ENCODE peak calls at places on chromosomes 13 and 19, in nine cellular contexts. One of them, this sample, is unnamed. For H3K9me3, the result is how much of the 10 kb centered on the place peaks cover.

GRCh38 chr19:7679017-7679720 is 1.5 kb upstream of the TRAPPC5 start:
- DNase-seq in ovary: no peak
- DNase-seq in CD8-positive, alpha-beta memory T cell: peak
- DNase-seq in fibroblast of lung: no peak
- DNase-seq in body of pancreas: peak
- DNase-seq in GM23248: no peak
- DNase-seq in psoas muscle: no peak
- DNase-seq in neuronal stem cell: no peak
- DNase-seq in lung: no peak
- DNase-seq in this sample: no peak

GRCh38 chr13:104015646-104016396 is 949.6 kb upstream of the SLC10A2 start:
- DNase-seq in body of pancreas: no peak
- DNase-seq in CD8-positive, alpha-beta memory T cell: no peak
- DNase-seq in GM23248: no peak
- DNase-seq in psoas muscle: no peak
- DNase-seq in ovary: no peak
- DNase-seq in neuronal stem cell: no peak
- DNase-seq in fibroblast of lung: peak
- DNase-seq in lung: no peak
- DNase-seq in this sample: no peak

GRCh38 chr13:40440990-40441820 is 225.2 kb downstream of the FOXO1 start:
- DNase-seq in fibroblast of lung: peak
- DNase-seq in body of pancreas: peak
- DNase-seq in neuronal stem cell: no peak
- DNase-seq in psoas muscle: peak
- DNase-seq in CD8-positive, alpha-beta memory T cell: no peak
- DNase-seq in ovary: peak
- DNase-seq in GM23248: peak
- DNase-seq in lung: peak
- DNase-seq in this sample: peak

GRCh38 chr19:3516675-3517207 is 10.6 kb downstream of the FZR1 start:
- DNase-seq in neuronal stem cell: no peak
- DNase-seq in GM23248: no peak
- DNase-seq in psoas muscle: no peak
- DNase-seq in CD8-positive, alpha-beta memory T cell: peak
- DNase-seq in ovary: no peak
- DNase-seq in body of pancreas: peak
- DNase-seq in lung: no peak
- DNase-seq in fibroblast of lung: no peak
- DNase-seq in this sample: no peak

GRCh38 chr13:34155931-34156607 is 338.1 kb downstream of the RFC3 start:
- DNase-seq in body of pancreas: no peak
- DNase-seq in psoas muscle: no peak
- DNase-seq in GM23248: peak
- DNase-seq in CD8-positive, alpha-beta memory T cell: no peak
- DNase-seq in lung: no peak
- DNase-seq in neuronal stem cell: no peak
- DNase-seq in fibroblast of lung: peak
- DNase-seq in ovary: no peak
- DNase-seq in this sample: no peak

GRCh38 chr19:48461982-48462655 is 6.7 kb downstream of the KCNJ14 start:
- DNase-seq in GM23248: no peak
- DNase-seq in fibroblast of lung: no peak
- DNase-seq in psoas muscle: no peak
- DNase-seq in body of pancreas: no peak
- DNase-seq in lung: no peak
- DNase-seq in neuronal stem cell: no peak
- DNase-seq in ovary: no peak
- DNase-seq in CD8-positive, alpha-beta memory T cell: no peak
- DNase-seq in this sample: peak

GRCh38 chr19:30017172-30017571 is 75.1 kb downstream of the URI1 start:
- DNase-seq in GM23248: no peak
- DNase-seq in body of pancreas: no peak
- DNase-seq in lung: no peak
- DNase-seq in ovary: no peak
- DNase-seq in fibroblast of lung: no peak
- DNase-seq in neuronal stem cell: no peak
- DNase-seq in psoas muscle: no peak
- DNase-seq in CD8-positive, alpha-beta memory T cell: no peak
- DNase-seq in this sample: no peak

GRCh38 chr19:44747739-44748425 is 626 bp upstream of the BCL3 start:
- DNase-seq in neuronal stem cell: no peak
- DNase-seq in fibroblast of lung: peak
- DNase-seq in psoas muscle: peak
- DNase-seq in lung: peak
- DNase-seq in CD8-positive, alpha-beta memory T cell: no peak
- DNase-seq in GM23248: peak
- DNase-seq in ovary: peak
- DNase-seq in body of pancreas: peak
- DNase-seq in this sample: peak

GRCh38 chr19:4639531-4640246 is 373 bp downstream of the TNFAIP8L1 start:
- DNase-seq in body of pancreas: peak
- DNase-seq in GM23248: no peak
- DNase-seq in neuronal stem cell: no peak
- DNase-seq in CD8-positive, alpha-beta memory T cell: no peak
- DNase-seq in fibroblast of lung: no peak
- DNase-seq in psoas muscle: peak
- DNase-seq in lung: no peak
- DNase-seq in ovary: peak
- DNase-seq in this sample: peak

GRCh38 chr19:7846247-7846646 is 16.2 kb downstream of the EVI5L start:
- DNase-seq in neuronal stem cell: no peak
- DNase-seq in ovary: no peak
- DNase-seq in body of pancreas: no peak
- DNase-seq in lung: no peak
- DNase-seq in CD8-positive, alpha-beta memory T cell: no peak
- DNase-seq in GM23248: no peak
- DNase-seq in fibroblast of lung: no peak
- DNase-seq in psoas muscle: no peak
- DNase-seq in this sample: no peak

GRCh38 chr13:108269601-108270328 is at the start of gene TNFSF13B:
- DNase-seq in psoas muscle: peak
- DNase-seq in body of pancreas: peak
- DNase-seq in fibroblast of lung: peak
- DNase-seq in GM23248: peak
- DNase-seq in neuronal stem cell: no peak
- DNase-seq in ovary: peak
- DNase-seq in lung: no peak
- DNase-seq in CD8-positive, alpha-beta memory T cell: peak
- DNase-seq in this sample: peak

GRCh38 chr13:44649118-44649455 is 73.0 kb upstream of the TSC22D1 start:
- DNase-seq in fibroblast of lung: no peak
- DNase-seq in psoas muscle: no peak
- DNase-seq in CD8-positive, alpha-beta memory T cell: no peak
- DNase-seq in neuronal stem cell: no peak
- DNase-seq in lung: no peak
- DNase-seq in body of pancreas: no peak
- DNase-seq in ovary: no peak
- DNase-seq in GM23248: no peak
- DNase-seq in this sample: no peak

GRCh38 chr13:97566907-97567306 is 132.9 kb downstream of the RAP2A start:
- DNase-seq in ovary: no peak
- DNase-seq in lung: no peak
- DNase-seq in body of pancreas: no peak
- DNase-seq in CD8-positive, alpha-beta memory T cell: no peak
- DNase-seq in neuronal stem cell: no peak
- DNase-seq in fibroblast of lung: no peak
- DNase-seq in psoas muscle: no peak
- DNase-seq in GM23248: no peak
- DNase-seq in this sample: no peak

GRCh38 chr19:34962945-34963530 is 991 bp downstream of the ZNF792 start:
- DNase-seq in lung: no peak
- DNase-seq in fibroblast of lung: no peak
- DNase-seq in neuronal stem cell: no peak
- DNase-seq in body of pancreas: no peak
- DNase-seq in GM23248: peak
- DNase-seq in CD8-positive, alpha-beta memory T cell: no peak
- DNase-seq in ovary: no peak
- DNase-seq in psoas muscle: no peak
- DNase-seq in this sample: no peak

GRCh38 chr13:79589605-79590511 is 108.9 kb downstream of the NDFIP2 start:
- DNase-seq in CD8-positive, alpha-beta memory T cell: no peak
- DNase-seq in psoas muscle: no peak
- DNase-seq in lung: no peak
- DNase-seq in GM23248: peak
- DNase-seq in body of pancreas: no peak
- DNase-seq in fibroblast of lung: no peak
- DNase-seq in ovary: no peak
- DNase-seq in neuronal stem cell: no peak
- DNase-seq in this sample: no peak

GRCh38 chr13:23466144-23467002 is 32.9 kb upstream of the SACS start:
- DNase-seq in ovary: peak
- DNase-seq in CD8-positive, alpha-beta memory T cell: peak
- DNase-seq in body of pancreas: peak
- DNase-seq in neuronal stem cell: peak
- DNase-seq in lung: peak
- DNase-seq in fibroblast of lung: peak
- DNase-seq in psoas muscle: peak
- DNase-seq in GM23248: peak
- DNase-seq in this sample: peak

GRCh38 chr13:57632276-57633140 is 964 bp downstream of the PCDH17 start:
- DNase-seq in GM23248: no peak
- DNase-seq in psoas muscle: peak
- DNase-seq in lung: no peak
- DNase-seq in ovary: no peak
- DNase-seq in CD8-positive, alpha-beta memory T cell: no peak
- DNase-seq in neuronal stem cell: no peak
- DNase-seq in body of pancreas: peak
- DNase-seq in fibroblast of lung: peak
- DNase-seq in this sample: peak

GRCh38 chr19:39916236-39916635 is 18.2 kb downstream of the FCGBP start:
- DNase-seq in lung: peak
- DNase-seq in psoas muscle: no peak
- DNase-seq in ovary: no peak
- DNase-seq in neuronal stem cell: no peak
- DNase-seq in GM23248: no peak
- DNase-seq in body of pancreas: no peak
- DNase-seq in CD8-positive, alpha-beta memory T cell: no peak
- DNase-seq in fibroblast of lung: no peak
- DNase-seq in this sample: no peak

GRCh38 chr13:97224544-97225324 is 2.6 kb downstream of the MBNL2 start:
- DNase-seq in body of pancreas: peak
- DNase-seq in neuronal stem cell: no peak
- DNase-seq in GM23248: peak
- DNase-seq in CD8-positive, alpha-beta memory T cell: no peak
- DNase-seq in fibroblast of lung: peak
- DNase-seq in psoas muscle: no peak
- DNase-seq in lung: no peak
- DNase-seq in ovary: peak
- DNase-seq in this sample: no peak

GRCh38 chr19:53989600-53990533 is 1.6 kb upstream of the CACNG6 start:
- DNase-seq in CD8-positive, alpha-beta memory T cell: no peak
- DNase-seq in neuronal stem cell: no peak
- DNase-seq in GM23248: no peak
- DNase-seq in fibroblast of lung: peak
- DNase-seq in lung: no peak
- DNase-seq in ovary: no peak
- DNase-seq in psoas muscle: no peak
- DNase-seq in body of pancreas: no peak
- DNase-seq in this sample: no peak

GRCh38 chr13:64871742-64872141 is 2358.4 kb downstream of the PCDH9 start:
- DNase-seq in body of pancreas: no peak
- DNase-seq in neuronal stem cell: no peak
- DNase-seq in psoas muscle: no peak
- DNase-seq in lung: no peak
- DNase-seq in fibroblast of lung: no peak
- DNase-seq in ovary: no peak
- DNase-seq in GM23248: no peak
- DNase-seq in CD8-positive, alpha-beta memory T cell: no peak
- DNase-seq in this sample: no peak
- H3K9me3 ChIP-seq in body of pancreas: under half
- H3K9me3 ChIP-seq in neuronal stem cell: under half
- H3K9me3 ChIP-seq in psoas muscle: under half
- H3K9me3 ChIP-seq in lung: under half
- H3K9me3 ChIP-seq in fibroblast of lung: under half
- H3K9me3 ChIP-seq in ovary: under half
- H3K9me3 ChIP-seq in GM23248: under half
- H3K9me3 ChIP-seq in CD8-positive, alpha-beta memory T cell: under half
- H3K9me3 ChIP-seq in this sample: under half

GRCh38 chr13:66128692-66129269 is 1101.4 kb downstream of the PCDH9 start:
- DNase-seq in GM23248: no peak
- DNase-seq in body of pancreas: no peak
- DNase-seq in psoas muscle: no peak
- DNase-seq in CD8-positive, alpha-beta memory T cell: no peak
- DNase-seq in fibroblast of lung: no peak
- DNase-seq in ovary: no peak
- DNase-seq in lung: no peak
- DNase-seq in neuronal stem cell: no peak
- DNase-seq in this sample: no peak
- H3K9me3 ChIP-seq in GM23248: under half
- H3K9me3 ChIP-seq in body of pancreas: under half
- H3K9me3 ChIP-seq in psoas muscle: under half
- H3K9me3 ChIP-seq in CD8-positive, alpha-beta memory T cell: under half
- H3K9me3 ChIP-seq in fibroblast of lung: under half
- H3K9me3 ChIP-seq in ovary: under half
- H3K9me3 ChIP-seq in lung: under half
- H3K9me3 ChIP-seq in neuronal stem cell: under half
- H3K9me3 ChIP-seq in this sample: under half

GRCh38 chr13:26752671-26753070 is 7.9 kb downstream of the GPR12 start:
- DNase-seq in CD8-positive, alpha-beta memory T cell: no peak
- DNase-seq in lung: no peak
- DNase-seq in fibroblast of lung: no peak
- DNase-seq in ovary: no peak
- DNase-seq in body of pancreas: no peak
- DNase-seq in neuronal stem cell: no peak
- DNase-seq in psoas muscle: no peak
- DNase-seq in GM23248: no peak
- DNase-seq in this sample: no peak
- H3K9me3 ChIP-seq in CD8-positive, alpha-beta memory T cell: under half
- H3K9me3 ChIP-seq in lung: under half
- H3K9me3 ChIP-seq in fibroblast of lung: under half
- H3K9me3 ChIP-seq in ovary: under half
- H3K9me3 ChIP-seq in body of pancreas: under half
- H3K9me3 ChIP-seq in neuronal stem cell: under half
- H3K9me3 ChIP-seq in psoas muscle: under half
- H3K9me3 ChIP-seq in GM23248: under half
- H3K9me3 ChIP-seq in this sample: under half

DNA sequence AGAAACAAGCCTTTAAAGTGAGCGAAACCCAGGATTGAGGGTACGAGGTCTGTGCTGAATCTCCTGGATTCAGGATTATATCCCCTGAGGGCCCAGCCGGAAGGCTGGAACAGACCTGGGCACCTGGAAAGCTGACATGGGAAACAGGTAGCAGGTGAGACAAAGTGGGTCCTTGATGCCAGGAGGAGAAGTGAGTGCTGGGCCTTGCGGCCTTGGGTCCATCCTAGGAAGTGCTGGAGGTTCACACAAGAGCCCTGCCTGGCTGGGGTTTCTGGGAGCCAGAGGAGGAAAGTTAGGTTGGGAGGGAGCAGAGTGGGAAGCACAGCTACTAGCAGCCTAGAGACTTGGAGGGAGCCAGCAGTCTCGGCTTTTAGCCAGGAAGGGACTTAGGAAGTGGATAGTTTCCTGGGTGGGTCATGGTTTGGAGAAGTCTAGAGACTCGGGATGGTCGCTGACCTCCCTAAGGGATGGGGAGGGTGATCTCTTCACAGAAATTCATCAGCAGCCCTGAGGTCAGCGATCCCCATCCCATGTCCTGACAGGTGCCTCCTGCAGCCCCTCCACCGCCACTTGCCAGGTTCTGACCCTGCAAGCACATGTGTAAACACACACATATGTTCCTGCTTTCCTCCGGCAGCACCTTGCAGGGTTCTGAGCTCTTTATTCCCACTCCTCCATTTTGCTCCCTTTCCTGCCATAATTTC is 29.4 kb upstream of the ZNF492 start:
- DNase-seq in body of pancreas: no peak
- DNase-seq in GM23248: no peak
- DNase-seq in fibroblast of lung: no peak
- DNase-seq in lung: no peak
- DNase-seq in ovary: no peak
- DNase-seq in CD8-positive, alpha-beta memory T cell: no peak
- DNase-seq in neuronal stem cell: no peak
- DNase-seq in psoas muscle: no peak
- DNase-seq in this sample: no peak
- H3K9me3 ChIP-seq in body of pancreas: under half
- H3K9me3 ChIP-seq in GM23248: under half
- H3K9me3 ChIP-seq in fibroblast of lung: under half
- H3K9me3 ChIP-seq in lung: under half
- H3K9me3 ChIP-seq in ovary: under half
- H3K9me3 ChIP-seq in CD8-positive, alpha-beta memory T cell: under half
- H3K9me3 ChIP-seq in neuronal stem cell: under half
- H3K9me3 ChIP-seq in psoas muscle: under half
- H3K9me3 ChIP-seq in this sample: under half

This sample was measured in right cardiac atrium.